ENCODE peak calls at places on chromosomes 2 and 18, in six cellular contexts. L, F, N, S, D and M are unnamed samples.

GRCh38 chr18:44725300-44726096 is 44.8 kb downstream of the SETBP1 start:
- DNase-seq in L (no peak), F (no peak), N (peak; percentile 35), S (no peak), D (no peak), M (no peak)

GRCh38 chr2:24842081-24843050 is 49.1 kb downstream of the CENPO start:
- DNase-seq in L (no peak), F (no peak), N (no peak), S (no peak), D (no peak), M (no peak)

GRCh38 chr18:2515408-2515807 is 55.9 kb downstream of the METTL4 start:
- DNase-seq in L (no peak), F (no peak), N (no peak), S (no peak), D (no peak), M (no peak)

GRCh38 chr2:22894761-22895160 is 490.2 kb upstream of the KLHL29 start:
- DNase-seq in L (no peak), F (no peak), N (no peak), S (no peak), D (no peak), M (peak; percentile 58)

GRCh38 chr2:160614391-160614790 is 120.8 kb upstream of the RBMS1 start:
- DNase-seq in L (no peak), F (no peak), N (no peak), S (no peak), D (no peak), M (no peak)

GRCh38 chr18:21803495-21803894 is 62.9 kb downstream of the MIB1 start:
- DNase-seq in L (peak; percentile 63), F (no peak), N (no peak), S (no peak), D (no peak), M (no peak)

GRCh38 chr2:43171789-43172188 is 54.6 kb downstream of the ZFP36L2 start:
- DNase-seq in L (peak; percentile 60), F (peak; percentile 34), N (peak; percentile 76), S (peak; percentile 13), D (peak; percentile 33), M (no peak)

GRCh38 chr2:158998486-158999248 is 30.2 kb downstream of the TANC1 start:
- DNase-seq in L (peak; percentile 86), F (no peak), N (peak; percentile 78), S (no peak), D (no peak), M (no peak)

GRCh38 chr2:10923007-10923372 is 11.3 kb downstream of the KCNF1 start:
- DNase-seq in L (no peak), F (no peak), N (no peak), S (no peak), D (no peak), M (no peak)

GRCh38 chr2:234771985-234772774 is 179.6 kb upstream of the SH3BP4 start:
- DNase-seq in L (no peak), F (no peak), N (no peak), S (no peak), D (no peak), M (no peak)

GRCh38 chr2:38180754-38181153 is 104.8 kb upstream of the CYP1B1 start:
- DNase-seq in L (no peak), F (no peak), N (no peak), S (no peak), D (no peak), M (no peak)

GRCh38 chr2:138373993-138374408 is 127.6 kb upstream of the SPOPL start:
- DNase-seq in L (peak; percentile 58), F (no peak), N (peak; percentile 27), S (no peak), D (no peak), M (peak; percentile 44)

GRCh38 chr2:208579678-208580077 is 173.1 kb downstream of the PTH2R start:
- DNase-seq in L (no peak), F (no peak), N (no peak), S (no peak), D (no peak), M (no peak)

GRCh38 chr2:161386228-161386627 is 29.9 kb upstream of the TBR1 start:
- DNase-seq in L (no peak), F (no peak), N (no peak), S (no peak), D (no peak), M (no peak)

GRCh38 chr2:198114064-198114463 is 309.7 kb downstream of the PLCL1 start:
- DNase-seq in L (no peak), F (no peak), N (no peak), S (no peak), D (no peak), M (no peak)

GRCh38 chr2:216215991-216216390 is 106.8 kb downstream of the XRCC5 start:
- DNase-seq in L (peak; percentile 59), F (no peak), N (peak; percentile 23), S (no peak), D (no peak), M (peak; percentile 14)

GRCh38 chr2:174334781-174335604 is at the start of gene SP9:
- DNase-seq in L (peak; percentile 44), F (no peak), N (no peak), S (peak; percentile 74), D (peak; percentile 94), M (peak; percentile 95)

GRCh38 chr2:207935121-207935990 is 90.0 kb downstream of the PLEKHM3 start:
- DNase-seq in L (peak; percentile 43), F (no peak), N (no peak), S (no peak), D (no peak), M (no peak)

GRCh38 chr2:237593596-237594310 is 3.2 kb upstream of the RAB17 start:
- DNase-seq in L (no peak), F (no peak), N (no peak), S (no peak), D (peak; percentile 82), M (no peak)

GRCh38 chr2:96831679-96832078 is 12.1 kb downstream of the ANKRD23 start:
- DNase-seq in L (no peak), F (no peak), N (peak; percentile 56), S (no peak), D (peak; percentile 73), M (peak; percentile 35)

GRCh38 chr2:78908973-78909372 is 116.5 kb upstream of the REG3G start:
- DNase-seq in L (peak; percentile 9), F (no peak), N (no peak), S (no peak), D (no peak), M (no peak)

GRCh38 chr2:120257522-120257921 is 4.9 kb downstream of the RALB start:
- DNase-seq in L (no peak), F (no peak), N (peak; percentile 54), S (no peak), D (no peak), M (no peak)

GRCh38 chr18:58572181-58572580 is 56.7 kb downstream of the ALPK2 start:
- DNase-seq in L (no peak), F (no peak), N (no peak), S (no peak), D (no peak), M (no peak)

GRCh38 chr2:126839711-126840110 is 59.0 kb upstream of the TEX51 start:
- DNase-seq in L (no peak), F (no peak), N (no peak), S (no peak), D (no peak), M (no peak)

GRCh38 chr18:46333371-46334199 is 229.4 kb downstream of the HAUS1 start:
- DNase-seq in L (no peak), F (peak; percentile 24), N (no peak), S (peak; percentile 71), D (peak; percentile 70), M (peak; percentile 86)
- H3K27ac ChIP-seq in L (no peak overlapping the region), F (no peak overlapping the region), N (no peak overlapping the region), S (no peak overlapping the region), D (peak overlapping the region; percentile 62), M (no peak overlapping the region)

GRCh38 chr18:36020174-36020711 is 47.1 kb downstream of the RPRD1A start:
- DNase-seq in L (no peak), F (no peak), N (no peak), S (no peak), D (no peak), M (no peak)

GRCh38 chr18:36012891-36013290 is 40.4 kb downstream of the RMP24 start:
- DNase-seq in L (no peak), F (no peak), N (no peak), S (no peak), D (no peak), M (no peak)

GRCh38 chr18:36015629-36016028 is 43.1 kb downstream of the RMP24 start:
- DNase-seq in L (no peak), F (no peak), N (no peak), S (no peak), D (no peak), M (no peak)

GRCh38 chr18:36017232-36017631 is 44.8 kb downstream of the RMP24 start:
- DNase-seq in L (no peak), F (no peak), N (no peak), S (no peak), D (no peak), M (no peak)
- TF ChIP-seq CTCF in L (no peak), F (no peak), N (no peak), S (no peak), D (no peak), M (no peak)

GRCh38 chr18:9707381-9708056 is 582 bp upstream of the RAB31 start:
- DNase-seq in L (no peak), F (no peak), N (no peak), S (no peak), D (no peak), M (no peak)
- H3K27ac ChIP-seq in L (no peak overlapping the region), F (peak overlapping the region; percentile 83), N (peak overlapping the region; percentile 3), S (peak overlapping the region; percentile 95), D (no peak overlapping the region), M (no peak overlapping the region)

GRCh38 chr2:241891988-241892298 is 22.4 kb downstream of the RTP5 start:
- DNase-seq in L (no peak), F (peak; percentile 62), N (no peak), S (no peak), D (no peak), M (no peak)

GRCh38 chr2:241894056-241894641 is 24.6 kb downstream of the RTP5 start:
- DNase-seq in L (no peak), F (no peak), N (peak; percentile 0), S (peak; percentile 67), D (peak; percentile 51), M (no peak)

GRCh38 chr2:241893265-241893664 is 23.7 kb downstream of the RTP5 start:
- DNase-seq in L (no peak), F (no peak), N (no peak), S (peak; percentile 63), D (peak; percentile 38), M (no peak)

GRCh38 chr2:241891315-241891987 is 21.9 kb downstream of the RTP5 start:
- DNase-seq in L (no peak), F (peak; percentile 40), N (no peak), S (peak; percentile 66), D (no peak), M (no peak)

DNA sequence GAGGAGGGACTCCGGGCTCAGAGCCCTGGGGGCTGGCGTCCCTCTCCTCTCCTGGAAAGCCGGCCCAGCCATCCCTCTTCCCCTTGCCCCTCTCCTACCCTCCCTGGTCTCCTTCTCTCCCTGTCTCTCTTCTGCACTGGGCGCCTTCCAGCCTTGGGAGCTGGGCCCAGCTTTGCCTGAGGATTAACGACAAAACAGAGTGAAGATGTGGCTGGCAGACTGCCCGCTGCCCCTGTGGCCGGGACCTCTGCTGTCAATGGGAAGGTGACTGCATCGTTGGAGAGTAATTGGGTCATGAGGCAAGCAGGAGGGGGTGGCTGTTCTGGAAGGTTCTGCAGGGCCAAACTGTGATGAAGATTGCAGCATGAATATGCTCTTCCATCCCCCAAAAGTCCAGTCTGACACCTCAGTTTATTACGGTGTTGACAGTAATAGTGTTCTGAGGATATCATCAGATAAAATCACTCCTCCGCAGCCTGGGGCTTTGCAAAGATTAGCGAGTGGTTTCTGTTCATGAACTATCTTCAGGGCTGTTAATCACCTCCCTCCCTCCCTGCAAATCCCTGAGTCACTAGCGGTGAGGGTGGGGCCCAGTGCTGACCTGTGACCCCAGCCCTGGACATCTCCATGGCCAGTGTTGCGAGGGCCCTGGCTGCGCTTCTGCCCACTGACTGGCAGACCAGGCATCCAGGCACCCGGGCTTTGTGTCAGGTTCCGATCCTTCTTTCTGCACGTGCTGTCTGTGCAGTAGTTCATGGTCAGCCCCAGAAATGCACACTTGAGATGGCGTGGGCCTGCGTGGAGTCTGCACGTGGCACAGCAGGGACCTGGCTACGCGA is 23.0 kb downstream of the RTP5 start:
- DNase-seq in L (no peak), F (no peak), N (peak; percentile 71), S (peak; percentile 68), D (no peak), M (no peak)
- TF ChIP-seq CTCF in L (no peak), F (no peak), N (no peak), S (no peak), D (no peak), M (no peak)